ENCODE peak calls at places on chromosomes 12 and 14, in four cellular contexts. H, W, G and O are unnamed samples. For H3K9me3, the result is how much of the 10 kb centered on the place peaks cover.

GRCh38 chr12:27015730-27016076 is 1.5 kb upstream of the TM7SF3 start:
- DNase-seq in H (no peak), W (no peak), G (peak), O (no peak)

GRCh38 chr12:80958162-80958561 is 20.4 kb upstream of the LIN7A start:
- DNase-seq in H (no peak), W (no peak), G (no peak), O (no peak)

GRCh38 chr14:73717998-73718741 is 4.0 kb upstream of the PNMA1 start:
- DNase-seq in H (no peak), W (peak), G (no peak), O (no peak)

GRCh38 chr14:70073924-70074566 is 114.7 kb downstream of the SLC8A3 start:
- DNase-seq in H (no peak), W (no peak), G (peak), O (peak)

GRCh38 chr14:21880918-21881317 is 207.3 kb upstream of the OR4E1 start:
- DNase-seq in H (no peak), W (no peak), G (no peak), O (no peak)

GRCh38 chr14:45199246-45199645 is 53.8 kb downstream of the MIS18BP1 start:
- DNase-seq in H (no peak), W (no peak), G (peak), O (no peak)

GRCh38 chr12:105226219-105226618 is 9.8 kb downstream of the APPL2 start:
- DNase-seq in H (peak), W (peak), G (peak), O (no peak)

GRCh38 chr12:65313704-65314317 is 35.3 kb downstream of the MSRB3 start:
- DNase-seq in H (no peak), W (no peak), G (peak), O (no peak)

GRCh38 chr12:28026701-28027100 is 54.2 kb upstream of the PTHLH start:
- DNase-seq in H (no peak), W (no peak), G (no peak), O (no peak)

GRCh38 chr12:110270125-110270962 is 10.7 kb upstream of the ATP2A2 start:
- DNase-seq in H (no peak), W (no peak), G (peak), O (no peak)

GRCh38 chr12:122947352-122947792 is 18.9 kb downstream of the ABCB9 start:
- DNase-seq in H (no peak), W (peak), G (no peak), O (no peak)

GRCh38 chr12:981956-982355 is 9.1 kb upstream of the ERC1 start:
- DNase-seq in H (no peak), W (no peak), G (peak), O (no peak)

GRCh38 chr14:72692678-72693077 is 201.2 kb downstream of the DPF3 start:
- DNase-seq in H (no peak), W (no peak), G (no peak), O (no peak)

GRCh38 chr12:90090929-90091651 is 382.5 kb upstream of the ATP2B1 start:
- DNase-seq in H (no peak), W (peak), G (peak), O (no peak)

GRCh38 chr12:23699031-23699430 is 250.4 kb downstream of the SOX5 start:
- DNase-seq in H (no peak), W (no peak), G (no peak), O (no peak)

GRCh38 chr12:91099373-91099772 is 11.9 kb downstream of the LUM start:
- DNase-seq in H (no peak), W (no peak), G (no peak), O (no peak)

GRCh38 chr12:114408881-114409795 is 3.2 kb upstream of the TBX5 start:
- DNase-seq in H (no peak), W (peak), G (no peak), O (no peak)

GRCh38 chr12:124837249-124837897 is 26.3 kb downstream of the SCARB1 start:
- DNase-seq in H (no peak), W (no peak), G (no peak), O (no peak)

GRCh38 chr12:111166779-111167540 is 201.9 kb downstream of the PHETA1 start:
- DNase-seq in H (no peak), W (no peak), G (no peak), O (no peak)

GRCh38 chr14:101492716-101493115 is 68.6 kb upstream of the DIO3 start:
- DNase-seq in H (peak), W (peak), G (no peak), O (no peak)

GRCh38 chr14:26905219-26905618 is 307.4 kb upstream of the NOVA1 start:
- DNase-seq in H (no peak), W (no peak), G (no peak), O (no peak)

GRCh38 chr14:99512110-99512449 is 30.9 kb downstream of the CCNK start:
- DNase-seq in H (no peak), W (peak), G (no peak), O (no peak)

GRCh38 chr14:37579250-37579649 is 15.8 kb downstream of the FOXA1 start:
- DNase-seq in H (no peak), W (peak), G (no peak), O (no peak)
- H3K9me3 ChIP-seq in H (under half), W (under half), G (under half), O (under half)

GRCh38 chr14:75589896-75590295 is 11.5 kb downstream of the FLVCR2 start:
- DNase-seq in H (no peak), W (no peak), G (no peak), O (no peak)

GRCh38 chr14:75591987-75592575 is 13.7 kb downstream of the FLVCR2 start:
- DNase-seq in H (no peak), W (no peak), G (no peak), O (no peak)

GRCh38 chr14:75597149-75597548 is 18.7 kb downstream of the FLVCR2 start:
- DNase-seq in H (no peak), W (no peak), G (no peak), O (no peak)

GRCh38 chr14:75591331-75591946 is 13.0 kb downstream of the FLVCR2 start:
- DNase-seq in H (no peak), W (no peak), G (no peak), O (no peak)

GRCh38 chr14:75595211-75595610 is 16.8 kb downstream of the FLVCR2 start:
- DNase-seq in H (no peak), W (no peak), G (no peak), O (no peak)
- H3K9me3 ChIP-seq in H (under half), W (under half), G (under half), O (under half)

DNA sequence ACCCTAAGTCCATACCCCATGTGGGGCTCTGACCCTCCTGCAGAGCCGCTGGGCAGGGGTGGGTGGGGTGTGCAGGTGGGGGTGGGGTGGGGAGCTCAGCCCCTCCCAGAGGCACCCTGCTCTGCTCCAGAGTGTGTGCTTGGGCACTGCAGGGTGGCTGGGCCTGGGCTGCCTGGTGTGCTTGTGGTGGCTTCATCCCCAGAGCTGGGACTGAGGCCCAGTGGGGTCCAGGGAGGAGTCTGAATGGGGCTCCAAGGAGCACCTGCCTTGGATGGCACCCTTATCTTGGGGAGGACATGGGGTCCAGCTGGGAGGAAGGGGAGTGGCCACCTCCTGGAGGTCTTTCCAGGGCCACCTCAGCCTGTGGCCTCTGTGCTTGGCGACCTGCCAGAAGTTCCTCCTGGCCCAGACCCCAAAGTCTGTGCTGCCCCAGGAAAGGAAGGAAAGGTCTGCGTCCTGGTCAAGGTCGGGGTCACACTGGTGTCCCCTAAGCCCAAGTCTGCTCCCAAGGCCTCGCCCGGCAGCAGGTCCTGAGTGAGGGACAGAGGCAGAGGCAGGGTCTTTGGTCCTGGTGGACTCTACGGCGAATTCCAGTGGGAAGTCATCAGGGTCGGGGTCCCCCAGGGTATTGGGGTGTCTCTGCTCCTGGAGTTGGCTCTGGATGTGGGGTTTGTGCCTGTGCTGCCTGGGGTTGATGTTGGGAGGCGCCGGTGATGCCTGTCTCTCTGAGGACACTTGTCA is 373.4 kb downstream of the TMEM121 start:
- DNase-seq in H (no peak), W (peak), G (no peak), O (no peak)
- H3K9me3 ChIP-seq in H (under half), W (under half), G (under half), O (under half)

DNA sequence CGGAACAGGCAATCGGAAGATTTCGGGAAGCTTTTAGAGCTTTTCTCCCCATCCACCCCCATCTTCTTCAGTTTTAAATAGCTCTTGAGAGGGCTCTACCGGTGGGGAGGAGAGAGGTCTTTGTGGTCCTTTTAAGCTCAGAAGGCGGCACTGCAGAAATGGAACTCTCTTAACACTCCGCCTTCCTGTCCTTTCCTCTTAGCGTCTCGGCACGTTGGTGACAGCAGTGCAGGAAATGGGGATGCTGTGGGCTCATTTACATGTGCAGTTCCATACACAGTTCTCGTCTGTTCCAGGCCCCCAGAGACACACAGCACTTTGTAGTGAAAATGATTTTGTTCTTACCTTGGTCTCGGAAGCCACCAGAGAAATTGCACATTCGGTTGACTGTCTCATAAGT is 50.4 kb upstream of the RIN3 start:
- DNase-seq in H (no peak), W (no peak), G (no peak), O (no peak)
- H3K9me3 ChIP-seq in H (under half), W (under half), G (under half), O (under half)

GRCh38 chr14:32524609-32525391 is 195.7 kb downstream of the AKAP6 start:
- DNase-seq in H (no peak), W (peak), G (peak), O (no peak)
- H3K9me3 ChIP-seq in H (under half), W (under half), G (under half), O (under half)